ENCODE peak calls at places on chromosomes 13 and 19, in five cellular contexts. L is HCT116, O is GM12878, Z is H1, P is HepG2. U is an unnamed sample.

GRCh38 chr13:40599722-40600121 is 66.7 kb downstream of the FOXO1 start:
- DNase-seq in Z (no peak), O (no peak), L (no peak), P (no peak), U (no peak)

GRCh38 chr19:42301646-42302204 is at the start of gene PRR19:
- DNase-seq in P (no peak), Z (no peak), L (no peak), O (no peak), U (no peak)

GRCh38 chr19:43784251-43784980 is 3.6 kb upstream of the KCNN4 start:
- DNase-seq in P (no peak), O (no peak), L (peak), Z (no peak), U (no peak)

GRCh38 chr13:103164239-103164638 is 98.0 kb upstream of the SLC10A2 start:
- DNase-seq in O (no peak), Z (no peak), L (no peak), P (no peak), U (no peak)

GRCh38 chr19:8539621-8540149 is 25.7 kb upstream of the ZNF414 start:
- DNase-seq in L (no peak), O (no peak), P (no peak), Z (no peak), U (no peak)

GRCh38 chr19:2453431-2454025 is 3.2 kb downstream of the LMNB2 start:
- DNase-seq in L (no peak), P (no peak), Z (no peak), O (no peak), U (no peak)

GRCh38 chr19:11279505-11280236 is 16.3 kb upstream of the TSPAN16 start:
- DNase-seq in P (no peak), O (peak), L (no peak), Z (no peak), U (no peak)

GRCh38 chr13:21243045-21243842 is 66.8 kb downstream of the MRPL57 start:
- DNase-seq in Z (no peak), P (no peak), L (no peak), O (no peak), U (no peak)

GRCh38 chr19:2475702-2476450 is at the start of gene GADD45B:
- DNase-seq in L (peak), P (peak), Z (peak), O (peak), U (peak)

GRCh38 chr19:7602240-7602934 is 6.7 kb downstream of the CAMSAP3 start:
- DNase-seq in L (no peak), O (no peak), P (no peak), Z (no peak), U (no peak)

GRCh38 chr19:28727133-28727834 is 485.7 kb downstream of the UQCRFS1 start:
- DNase-seq in P (no peak), Z (peak), L (no peak), O (no peak), U (peak)
- TF ChIP-seq ZNF274 in P (no peak), Z (no peak), L (no peak), O (no peak), U (no peak)

GRCh38 chr19:23709347-23709746 is 22.3 kb upstream of the ZNF675 start:
- DNase-seq in Z (no peak), P (no peak), L (no peak), O (no peak), U (no peak)
- TF ChIP-seq ZNF274 in Z (no peak), P (no peak), L (no peak), O (no peak), U (no peak)

GRCh38 chr13:47611664-47612288 is 389.3 kb downstream of the SUCLA2 start:
- DNase-seq in L (no peak), Z (no peak), O (no peak), P (no peak), U (no peak)
- TF ChIP-seq ZNF274 in L (no peak), Z (no peak), O (no peak), P (no peak), U (no peak)

DNA sequence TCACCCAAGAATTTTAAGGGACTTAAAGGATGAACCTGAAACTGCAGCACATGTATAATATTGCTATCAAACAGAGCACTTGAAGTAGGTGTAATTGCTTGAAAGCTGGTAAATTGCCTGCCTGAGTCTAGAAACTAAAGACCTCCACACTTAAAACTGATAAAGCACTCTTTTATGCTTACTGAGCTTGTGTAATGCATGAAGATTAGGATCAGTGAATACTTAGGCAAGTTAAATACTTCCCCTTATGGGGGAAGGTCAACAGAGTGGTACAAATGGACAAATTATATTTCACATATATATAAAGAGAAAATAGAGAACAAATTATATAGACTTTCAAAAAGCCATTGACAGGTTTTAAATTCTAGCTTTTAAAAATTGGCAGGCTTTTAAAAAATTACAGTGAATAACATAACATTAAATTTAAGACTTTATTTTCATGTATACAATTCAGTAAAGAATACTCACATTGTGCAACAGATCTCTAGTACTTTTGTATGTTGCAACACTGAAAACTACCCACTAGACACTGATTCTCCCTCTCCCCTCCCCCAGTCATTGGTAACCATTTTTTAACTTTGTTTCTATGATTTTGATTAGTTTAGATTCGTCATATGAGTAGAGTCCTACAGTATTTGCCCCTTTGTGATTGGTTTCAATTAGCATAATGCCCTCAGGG is 23.9 kb downstream of the PIBF1 start:
- DNase-seq in O (no peak), L (no peak), Z (no peak), P (peak), U (no peak)
- TF ChIP-seq ZNF274 in O (no peak), L (no peak), Z (no peak), P (no peak), U (no peak)

GRCh38 chr19:6464070-6464873 is at the start of gene CRB3:
- DNase-seq in P (peak), O (no peak), L (peak), Z (peak), U (no peak)
- TF ChIP-seq ZNF274 in P (no peak), O (no peak), L (no peak), Z (no peak), U (no peak)

GRCh38 chr19:58355891-58356235 is 2.6 kb upstream of the A1BG start:
- DNase-seq in Z (no peak), L (no peak), P (no peak), O (no peak), U (no peak)

GRCh38 chr19:58356971-58357797 is 3.9 kb upstream of the A1BG start:
- DNase-seq in Z (no peak), P (no peak), O (no peak), L (no peak), U (no peak)

GRCh38 chr19:58357798-58358145 is 4.5 kb upstream of the A1BG start:
- DNase-seq in L (no peak), O (no peak), Z (no peak), P (no peak), U (no peak)

GRCh38 chr19:58355215-58355796 is 2.0 kb upstream of the A1BG start:
- DNase-seq in Z (no peak), O (no peak), P (no peak), L (no peak), U (no peak)

GRCh38 chr19:58356236-58356970 is 3.1 kb upstream of the A1BG start:
- DNase-seq in L (no peak), Z (no peak), P (no peak), O (no peak), U (no peak)
- TF ChIP-seq ZNF274 in L (no peak), Z (no peak), P (no peak), O (no peak), U (no peak)

U was measured in NT2/D1.